ENCODE peak calls at places on chromosomes 11 and 22, in four cellular contexts. J is globus pallidus, P is amniotic stem cell, W is neural crest cell. K is an unnamed sample.

GRCh38 chr22:33476206-33476605 is 418.0 kb upstream of the SYN3 start:
- DNase-seq in P (no peak), J (no peak), W (no peak), K (peak; percentile 2)

GRCh38 chr22:45620707-45621106 is 50.9 kb upstream of the ATXN10 start:
- DNase-seq in W (no peak), J (no peak), P (no peak), K (no peak)

GRCh38 chr22:39254122-39254521 is 9.3 kb upstream of the PDGFB start:
- DNase-seq in P (no peak), J (no peak), W (no peak), K (no peak)

GRCh38 chr11:61799665-61800284 is 7.1 kb downstream of the FEN1 start:
- DNase-seq in P (no peak), J (no peak), W (no peak), K (no peak)

GRCh38 chr22:48835364-48835763 is 992.3 kb downstream of the BRD1 start:
- DNase-seq in J (no peak), P (no peak), W (no peak), K (no peak)

GRCh38 chr11:67253872-67254624 is 12.2 kb upstream of the GRK2 start:
- DNase-seq in P (no peak), W (no peak), J (no peak), K (no peak)

GRCh38 chr11:72081184-72081644 is 564 bp downstream of the LRRC51 start:
- DNase-seq in J (no peak), W (no peak), P (no peak), K (no peak)

GRCh38 chr11:75271730-75272129 is 31.2 kb downstream of the TPBGL start:
- DNase-seq in J (no peak), P (no peak), W (no peak), K (no peak)

GRCh38 chr22:19456541-19456940 is 9.0 kb upstream of the C22orf39 start:
- DNase-seq in W (no peak), P (no peak), J (no peak), K (no peak)

GRCh38 chr22:25403752-25404471 is 160.6 kb upstream of the GRK3 start:
- DNase-seq in W (no peak), P (no peak), J (no peak), K (peak; percentile 50)

GRCh38 chr11:105910095-105910715 is 111.8 kb downstream of the MSANTD4 start:
- DNase-seq in J (no peak), W (no peak), P (no peak), K (no peak)

GRCh38 chr11:118892515-118892914 is 8.8 kb downstream of the CXCR5 start:
- DNase-seq in P (no peak), J (no peak), W (no peak), K (no peak)

GRCh38 chr11:116962108-116962507 is 124.7 kb upstream of the APOA1 start:
- DNase-seq in P (no peak), J (no peak), W (no peak), K (no peak)

GRCh38 chr11:86145439-86146156 is 76.7 kb upstream of the PICALM start:
- DNase-seq in P (no peak), W (no peak), J (no peak), K (no peak)

GRCh38 chr11:707817-708420 is 1.9 kb downstream of the EPS8L2 start:
- DNase-seq in J (no peak), P (no peak), W (no peak), K (no peak)

K was measured in AG09319.